ENCODE peak calls at places on chromosomes 12 and 14, in seven cellular contexts. C is thoracic aorta, K is tibial artery, Y is body of pancreas, A is A549, O is adrenal gland, M is bronchial epithelial cell. D is an unnamed sample.

GRCh38 chr12:66647034-66647691 is 31.7 kb downstream of the GRIP1 start:
- DNase-seq in A (no peak), O (no peak), C (no peak), Y (no peak), M (peak), K (no peak), D (no peak)

GRCh38 chr14:23432946-23433345 is 2.5 kb downstream of the MYH7 start:
- DNase-seq in C (no peak), A (no peak), O (no peak), K (peak), M (no peak), Y (no peak), D (no peak)

GRCh38 chr12:8026282-8026637 is 6.3 kb upstream of the FOXJ2 start:
- DNase-seq in Y (no peak), C (no peak), M (no peak), K (no peak), A (no peak), O (no peak), D (no peak)

GRCh38 chr12:50401383-50402155 is 884 bp downstream of the LARP4 start:
- DNase-seq in K (peak), Y (peak), O (peak), A (peak), M (peak), C (no peak), D (peak)

GRCh38 chr14:32329690-32330290 is 692 bp downstream of the AKAP6 start:
- DNase-seq in Y (no peak), K (no peak), A (no peak), C (no peak), M (no peak), O (no peak), D (no peak)

GRCh38 chr14:77124345-77125274 is 17.0 kb downstream of the ZDHHC22 start:
- DNase-seq in A (peak), M (no peak), Y (peak), C (no peak), K (no peak), O (peak), D (no peak)

GRCh38 chr12:21989819-21990412 is 48.7 kb upstream of the ABCC9 start:
- DNase-seq in Y (peak), M (peak), O (no peak), C (no peak), A (peak), K (no peak), D (no peak)

GRCh38 chr12:66753810-66754209 is 74.9 kb upstream of the GRIP1 start:
- DNase-seq in A (no peak), O (no peak), K (no peak), C (no peak), M (peak), Y (no peak), D (no peak)

GRCh38 chr12:101823891-101824290 is 6.9 kb downstream of the GNPTAB start:
- DNase-seq in C (no peak), Y (peak), K (peak), A (peak), O (peak), M (peak), D (peak)
- TF ChIP-seq CTCF in C (no peak), Y (no peak), K (no peak), A (no peak), O (peak), M (peak), D (no peak)

DNA sequence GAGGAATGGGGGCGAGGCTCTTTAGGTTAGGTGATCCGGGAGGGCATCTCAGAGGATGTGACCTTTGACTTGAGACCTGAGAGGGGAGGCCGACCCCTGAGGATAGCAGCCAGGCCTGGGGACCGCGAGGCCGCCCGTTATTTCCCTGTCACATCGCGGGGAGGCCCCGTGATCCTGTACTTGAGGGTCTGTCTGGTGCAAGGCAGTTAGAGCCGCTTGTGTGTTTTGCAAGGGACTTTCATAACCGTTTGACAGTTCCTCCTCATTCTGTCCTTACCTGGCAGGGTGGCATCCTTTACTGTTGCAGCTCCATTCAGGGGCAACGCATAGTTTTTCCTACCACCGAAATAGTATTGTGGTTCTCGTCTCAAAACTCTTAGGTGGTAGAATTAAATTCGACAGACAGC is 764 bp downstream of the VRK1 start:
- DNase-seq in C (no peak), A (peak), K (no peak), O (no peak), Y (no peak), M (no peak), D (no peak)
- H3K4me3 ChIP-seq in C (peak), A (peak), K (peak), O (no peak), Y (peak), M (peak), D (peak)

DNA sequence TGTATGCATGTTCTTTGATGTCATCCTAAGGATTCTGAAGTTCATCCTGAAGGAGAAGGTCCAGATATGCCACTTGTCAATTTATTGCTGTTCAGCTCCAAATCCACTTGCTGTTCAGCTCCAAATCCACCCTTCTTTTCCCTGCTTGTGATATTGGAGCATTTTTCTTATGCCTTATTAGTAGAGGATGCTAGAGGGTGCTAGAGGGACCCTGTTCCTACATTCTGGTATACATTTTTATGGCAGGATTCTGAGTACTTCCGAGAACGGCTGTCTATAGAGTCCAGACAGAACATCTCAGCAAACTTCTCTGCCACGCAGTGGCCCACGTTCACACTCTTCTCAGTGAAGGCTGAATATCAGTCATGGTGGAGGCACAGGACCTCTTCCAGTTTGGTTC is 406.7 kb downstream of the NOVA1 start:
- DNase-seq in K (no peak), A (peak), Y (no peak), O (no peak), M (no peak), C (no peak), D (no peak)
- TF ChIP-seq CTCF in K (no peak), A (no peak), Y (no peak), O (no peak), M (peak), C (no peak), D (no peak)

GRCh38 chr12:80857311-80857710 is 80.4 kb downstream of the LIN7A start:
- DNase-seq in C (no peak), A (no peak), M (no peak), Y (no peak), K (no peak), O (no peak), D (no peak)
- H3K4me3 ChIP-seq in C (no peak), A (no peak), M (no peak), Y (no peak), K (no peak), O (no peak), D (no peak)

GRCh38 chr14:99538275-99538674 is 57.1 kb downstream of the CCNK start:
- DNase-seq in O (peak), K (no peak), C (no peak), A (no peak), Y (no peak), M (no peak), D (no peak)
- TF ChIP-seq CTCF in O (no peak), K (no peak), C (no peak), A (no peak), Y (no peak), M (no peak), D (no peak)

GRCh38 chr12:109111775-109112491 is 4.5 kb upstream of the ACACB start:
- DNase-seq in Y (peak), M (peak), K (peak), A (peak), O (peak), C (no peak), D (peak)
- H3K4me3 ChIP-seq in Y (no peak), M (no peak), K (peak), A (peak), O (no peak), C (peak), D (no peak)

GRCh38 chr14:75453817-75454434 is 26.1 kb downstream of the JDP2 start:
- DNase-seq in A (no peak), M (no peak), Y (no peak), C (no peak), O (no peak), K (no peak), D (no peak)
- TF ChIP-seq CTCF in A (no peak), M (no peak), Y (no peak), C (no peak), O (no peak), K (no peak), D (no peak)

GRCh38 chr12:26124491-26125450 is at the start of gene BHLHE41:
- DNase-seq in O (peak), K (peak), M (no peak), A (no peak), Y (peak), C (peak), D (peak)
- H3K4me3 ChIP-seq in O (peak), K (peak), M (peak), A (peak), Y (peak), C (peak), D (peak)